ENCODE peak calls at places on chromosomes 4 and X, in five cellular contexts. Q is psoas muscle, F is IMR-90, N is neural progenitor cell, E is HepG2. S is an unnamed sample.

GRCh38 chrX:108148524-108148923 is 56.9 kb downstream of the ATG4A start:
- DNase-seq in Q (no peak), F (no peak), N (no peak), E (no peak), S (no peak)

GRCh38 chr4:99885063-99885664 is 9.1 kb downstream of the LAMTOR3 start:
- DNase-seq in Q (no peak), F (peak), N (peak), E (peak), S (no peak)

GRCh38 chr4:23923141-23923540 is 33.3 kb upstream of the PPARGC1A start:
- DNase-seq in Q (no peak), F (no peak), N (no peak), E (no peak), S (peak)

GRCh38 chr4:4216668-4217067 is 10.1 kb downstream of the OTOP1 start:
- DNase-seq in Q (no peak), F (peak), N (no peak), E (no peak), S (no peak)

GRCh38 chr4:177482367-177482766 is 40.1 kb upstream of the AGA start:
- DNase-seq in Q (no peak), F (no peak), N (no peak), E (no peak), S (no peak)

GRCh38 chr4:87614292-87614890 is 6.1 kb downstream of the DSPP start:
- DNase-seq in Q (no peak), F (no peak), N (no peak), E (no peak), S (no peak)

GRCh38 chr4:41331224-41331623 is 74.5 kb downstream of the UCHL1 start:
- DNase-seq in Q (no peak), F (no peak), N (no peak), E (no peak), S (peak)

GRCh38 chr4:129532573-129532972 is 436.6 kb downstream of the C4orf33 start:
- DNase-seq in Q (no peak), F (no peak), N (no peak), E (no peak), S (no peak)

GRCh38 chrX:43870758-43871419 is 11.4 kb downstream of the MAOB start:
- DNase-seq in Q (peak), F (no peak), N (no peak), E (no peak), S (no peak)

GRCh38 chrX:11424903-11425674 is 131.9 kb downstream of the AMELX start:
- DNase-seq in Q (no peak), F (no peak), N (no peak), E (no peak), S (no peak)

GRCh38 chrX:11429543-11430085 is 136.4 kb downstream of the AMELX start:
- DNase-seq in Q (no peak), F (no peak), N (no peak), E (no peak), S (no peak)

GRCh38 chrX:11426712-11427081 is 133.5 kb downstream of the AMELX start:
- DNase-seq in Q (no peak), F (no peak), N (no peak), E (no peak), S (no peak)

GRCh38 chrX:11430266-11430665 is 137.1 kb downstream of the AMELX start:
- DNase-seq in Q (no peak), F (peak), N (no peak), E (no peak), S (no peak)

GRCh38 chrX:11427082-11428033 is 134.1 kb downstream of the AMELX start:
- DNase-seq in Q (peak), F (no peak), N (peak), E (no peak), S (no peak)
- TF ChIP-seq CTCF in Q (no peak), F (peak), N (peak), E (no peak), S (peak)

DNA sequence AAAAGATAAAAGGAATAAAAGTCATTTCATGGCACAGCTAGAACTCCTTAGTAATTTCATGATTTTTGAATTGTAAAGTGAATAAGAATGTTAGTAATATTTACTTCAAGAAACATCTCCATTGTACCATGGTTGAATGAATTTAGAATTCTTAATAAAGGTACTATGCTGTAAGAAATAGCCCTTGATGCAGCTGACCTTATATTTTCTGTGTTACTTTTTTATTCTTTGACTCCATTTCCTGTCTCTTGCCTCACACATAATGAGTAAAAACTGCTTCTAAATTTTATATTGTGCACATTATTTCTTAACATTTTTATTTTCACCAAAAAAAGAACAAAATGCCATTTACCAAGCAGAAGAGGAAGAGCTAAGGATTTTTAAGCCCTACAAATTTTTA is 81.9 kb upstream of the PDHA2 start:
- DNase-seq in Q (no peak), F (no peak), N (no peak), E (no peak), S (no peak)
- H3K4me3 ChIP-seq in Q (no peak), F (no peak), N (no peak), E (no peak), S (no peak)

GRCh38 chrX:9745417-9746115 is 20.1 kb downstream of the GPR143 start:
- DNase-seq in Q (no peak), F (peak), N (no peak), E (no peak), S (no peak)
- TF ChIP-seq CTCF in Q (no peak), F (no peak), N (no peak), E (no peak), S (no peak)

GRCh38 chrX:96410927-96411326 is 273.7 kb upstream of the DIAPH2 start:
- DNase-seq in Q (no peak), F (no peak), N (no peak), E (no peak), S (no peak)

GRCh38 chrX:96407501-96407900 is 277.1 kb upstream of the DIAPH2 start:
- DNase-seq in Q (no peak), F (peak), N (no peak), E (peak), S (peak)

GRCh38 chrX:96405842-96406241 is 278.8 kb upstream of the DIAPH2 start:
- DNase-seq in Q (no peak), F (no peak), N (no peak), E (no peak), S (no peak)

GRCh38 chrX:96407981-96408380 is 276.7 kb upstream of the DIAPH2 start:
- DNase-seq in Q (no peak), F (no peak), N (no peak), E (no peak), S (no peak)

GRCh38 chrX:96407043-96407442 is 277.6 kb upstream of the DIAPH2 start:
- DNase-seq in Q (no peak), F (peak), N (peak), E (peak), S (peak)
- H3K4me3 ChIP-seq in Q (no peak), F (no peak), N (no peak), E (no peak), S (no peak)

GRCh38 chr4:107034982-107035710 is 967 bp downstream of the DKK2 start:
- DNase-seq in Q (peak), F (peak), N (peak), E (no peak), S (no peak)

GRCh38 chr4:107034091-107034698 is 1.9 kb downstream of the DKK2 start:
- DNase-seq in Q (peak), F (no peak), N (peak), E (peak), S (no peak)

GRCh38 chr4:107035711-107036601 is at the start of gene DKK2:
- DNase-seq in Q (peak), F (peak), N (peak), E (no peak), S (no peak)

GRCh38 chr4:107036602-107037151 is 564 bp upstream of the DKK2 start:
- DNase-seq in Q (no peak), F (no peak), N (peak), E (no peak), S (no peak)

DNA sequence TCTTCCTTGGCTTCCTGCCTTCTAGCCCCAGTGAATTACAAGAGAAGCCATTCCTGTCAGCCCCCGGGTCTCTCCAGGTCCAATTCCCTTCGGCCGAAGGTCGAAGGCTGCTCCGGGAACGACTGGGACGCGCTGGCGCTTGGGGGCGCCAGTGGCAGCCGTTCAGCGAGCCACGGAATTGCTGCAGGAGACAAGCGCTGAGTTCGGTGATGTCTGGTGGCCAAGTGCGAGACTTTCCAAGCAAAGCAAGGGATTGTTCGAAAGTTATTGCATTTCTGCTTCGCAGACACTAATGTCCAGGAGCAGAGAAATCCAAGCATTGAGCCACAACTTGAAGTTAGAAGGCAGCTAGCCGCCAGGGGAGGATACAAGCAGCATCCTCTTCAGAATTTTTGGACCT is 1.1 kb upstream of the DKK2 start:
- DNase-seq in Q (peak), F (peak), N (peak), E (no peak), S (no peak)
- TF ChIP-seq CTCF in Q (peak), F (peak), N (peak), E (peak), S (peak)

DNA sequence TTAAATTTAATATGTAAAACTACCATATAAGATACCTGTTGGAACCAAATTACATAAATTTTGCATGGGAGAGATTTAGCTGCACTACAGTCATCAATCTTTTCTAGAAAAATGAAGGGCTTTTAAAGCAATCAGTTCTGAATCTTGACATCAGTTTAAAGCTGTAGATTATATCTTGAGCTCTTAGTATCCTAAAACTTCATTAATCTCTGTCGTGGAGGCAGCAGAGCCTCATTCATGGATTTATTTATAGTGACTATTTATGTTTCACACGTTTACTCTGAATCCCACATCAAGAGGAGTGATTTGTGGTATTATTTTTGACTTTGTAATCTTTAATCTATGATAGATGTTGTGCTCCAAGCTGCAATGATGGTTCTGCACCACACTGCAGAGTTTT is 175.9 kb downstream of the PDGFC start:
- DNase-seq in Q (no peak), F (no peak), N (no peak), E (no peak), S (no peak)
- H3K4me3 ChIP-seq in Q (no peak), F (no peak), N (no peak), E (no peak), S (no peak)

DNA sequence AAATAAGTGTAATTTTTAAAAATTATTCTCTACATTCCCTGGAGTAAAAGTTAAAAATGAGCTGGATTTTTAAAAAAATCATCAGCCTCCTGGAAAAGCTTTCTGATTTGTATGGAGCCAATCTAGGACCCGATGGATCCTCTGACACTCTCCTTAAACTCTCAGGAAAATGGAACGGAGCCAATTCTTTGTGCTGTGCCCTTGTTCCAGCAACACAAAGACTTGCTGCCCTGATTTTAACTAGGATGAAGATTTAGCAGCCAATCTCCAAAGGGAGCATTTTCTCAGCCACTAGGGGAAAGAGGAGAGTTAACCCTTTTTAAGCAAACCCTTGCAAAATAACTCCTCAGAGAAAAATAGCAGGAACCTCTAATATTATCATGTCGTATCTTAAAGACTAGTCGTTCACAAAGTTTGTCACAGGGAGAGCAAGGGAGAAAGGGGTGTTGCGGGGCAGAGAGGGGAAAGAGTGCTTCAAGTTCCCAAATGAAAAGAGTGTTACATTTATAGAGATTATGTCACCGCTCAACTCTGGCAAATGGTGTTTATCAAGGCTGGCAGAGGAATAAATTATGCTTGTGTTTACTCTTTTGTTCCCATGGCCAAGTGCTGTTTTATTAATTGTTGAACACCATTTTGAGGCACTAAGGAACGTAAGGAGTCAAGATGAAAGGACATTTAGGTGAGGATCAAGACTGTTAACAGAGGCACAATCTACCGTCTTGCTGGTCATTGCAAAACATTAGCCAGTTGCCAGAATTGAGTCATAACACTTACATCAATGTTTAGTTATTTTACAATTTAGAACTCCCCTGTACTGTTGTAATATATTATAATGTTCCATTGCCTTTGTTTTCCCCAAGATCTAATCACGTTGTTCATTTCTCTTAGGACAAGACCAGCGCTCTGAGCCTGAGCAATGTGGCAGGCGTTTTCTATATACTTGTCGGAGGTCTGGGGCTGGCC is 250.7 kb downstream of the THOC2 start:
- DNase-seq in Q (no peak), F (peak), N (peak), E (no peak), S (no peak)
- TF ChIP-seq CTCF in Q (no peak), F (no peak), N (peak), E (no peak), S (no peak)

GRCh38 chr4:75819121-75819520 is 83.1 kb downstream of the PPEF2 start:
- DNase-seq in Q (no peak), F (no peak), N (no peak), E (no peak), S (no peak)
- H3K4me3 ChIP-seq in Q (no peak), F (no peak), N (no peak), E (no peak), S (no peak)